ENCODE peak calls at places on chromosome 2, in nine cellular contexts. One of them, this sample, is unnamed.

GRCh38 chr2:32342811-32343210 is 14.0 kb upstream of the BIRC6 start:
- DNase-seq in mammary epithelial cell: peak; percentile 8
- DNase-seq in fibroblast of lung: no peak
- DNase-seq in heart left ventricle: peak; percentile 36
- DNase-seq in PC-9: no peak
- DNase-seq in left ventricle myocardium inferior: no peak
- DNase-seq in heart right ventricle: no peak
- DNase-seq in testis: no peak
- DNase-seq in MM.1S: no peak
- DNase-seq in this sample: no peak

GRCh38 chr2:6442252-6442651 is 423.5 kb downstream of the CMPK2 start:
- DNase-seq in mammary epithelial cell: no peak
- DNase-seq in fibroblast of lung: no peak
- DNase-seq in heart left ventricle: no peak
- DNase-seq in PC-9: no peak
- DNase-seq in left ventricle myocardium inferior: no peak
- DNase-seq in heart right ventricle: no peak
- DNase-seq in testis: no peak
- DNase-seq in MM.1S: no peak
- DNase-seq in this sample: no peak

GRCh38 chr2:207334631-207335371 is 169.1 kb upstream of the KLF7 start:
- DNase-seq in mammary epithelial cell: peak; percentile 99
- DNase-seq in fibroblast of lung: peak; percentile 96
- DNase-seq in heart left ventricle: peak; percentile 70
- DNase-seq in PC-9: peak; percentile 57
- DNase-seq in left ventricle myocardium inferior: peak; percentile 53
- DNase-seq in heart right ventricle: peak; percentile 60
- DNase-seq in testis: peak; percentile 52
- DNase-seq in MM.1S: no peak
- DNase-seq in this sample: peak; percentile 84

GRCh38 chr2:19351914-19352697 is 6.3 kb downstream of the OSR1 start:
- DNase-seq in mammary epithelial cell: no peak
- DNase-seq in fibroblast of lung: peak; percentile 12
- DNase-seq in heart left ventricle: no peak
- DNase-seq in PC-9: no peak
- DNase-seq in left ventricle myocardium inferior: no peak
- DNase-seq in heart right ventricle: peak; percentile 43
- DNase-seq in testis: no peak
- DNase-seq in MM.1S: peak; percentile 25
- DNase-seq in this sample: peak; percentile 78

GRCh38 chr2:52539026-52539964 is 1228.3 kb upstream of the CHAC2 start:
- DNase-seq in mammary epithelial cell: no peak
- DNase-seq in fibroblast of lung: peak; percentile 42
- DNase-seq in heart left ventricle: no peak
- DNase-seq in PC-9: no peak
- DNase-seq in left ventricle myocardium inferior: no peak
- DNase-seq in heart right ventricle: no peak
- DNase-seq in testis: no peak
- DNase-seq in MM.1S: no peak
- DNase-seq in this sample: no peak

GRCh38 chr2:929011-929735 is 21.5 kb upstream of the SNTG2 start:
- DNase-seq in mammary epithelial cell: no peak
- DNase-seq in fibroblast of lung: no peak
- DNase-seq in heart left ventricle: no peak
- DNase-seq in PC-9: no peak
- DNase-seq in left ventricle myocardium inferior: no peak
- DNase-seq in heart right ventricle: no peak
- DNase-seq in testis: no peak
- DNase-seq in MM.1S: no peak
- DNase-seq in this sample: no peak

GRCh38 chr2:104897515-104898184 is 43.7 kb downstream of the POU3F3 start:
- DNase-seq in mammary epithelial cell: peak; percentile 1
- DNase-seq in fibroblast of lung: peak; percentile 2
- DNase-seq in heart left ventricle: no peak
- DNase-seq in PC-9: no peak
- DNase-seq in left ventricle myocardium inferior: no peak
- DNase-seq in heart right ventricle: no peak
- DNase-seq in testis: no peak
- DNase-seq in MM.1S: no peak
- DNase-seq in this sample: no peak

GRCh38 chr2:178271629-178272333 is 77.5 kb downstream of the OSBPL6 start:
- DNase-seq in mammary epithelial cell: peak; percentile 84
- DNase-seq in fibroblast of lung: peak; percentile 83
- DNase-seq in heart left ventricle: peak; percentile 85
- DNase-seq in PC-9: no peak
- DNase-seq in left ventricle myocardium inferior: peak; percentile 86
- DNase-seq in heart right ventricle: peak; percentile 74
- DNase-seq in testis: peak; percentile 75
- DNase-seq in MM.1S: no peak
- DNase-seq in this sample: peak; percentile 84

GRCh38 chr2:111708478-111708877 is 175.5 kb downstream of the ANAPC1 start:
- DNase-seq in mammary epithelial cell: no peak
- DNase-seq in fibroblast of lung: no peak
- DNase-seq in heart left ventricle: no peak
- DNase-seq in PC-9: no peak
- DNase-seq in left ventricle myocardium inferior: no peak
- DNase-seq in heart right ventricle: no peak
- DNase-seq in testis: no peak
- DNase-seq in MM.1S: no peak
- DNase-seq in this sample: no peak

GRCh38 chr2:39107156-39107555 is 13.7 kb downstream of the SOS1 start:
- DNase-seq in mammary epithelial cell: peak; percentile 19
- DNase-seq in fibroblast of lung: peak; percentile 25
- DNase-seq in heart left ventricle: no peak
- DNase-seq in PC-9: no peak
- DNase-seq in left ventricle myocardium inferior: no peak
- DNase-seq in heart right ventricle: no peak
- DNase-seq in testis: no peak
- DNase-seq in MM.1S: no peak
- DNase-seq in this sample: no peak

GRCh38 chr2:96933528-96933927 is 52.9 kb downstream of the FAM178B start:
- DNase-seq in mammary epithelial cell: no peak
- DNase-seq in fibroblast of lung: no peak
- DNase-seq in heart left ventricle: no peak
- DNase-seq in PC-9: no peak
- DNase-seq in left ventricle myocardium inferior: no peak
- DNase-seq in heart right ventricle: no peak
- DNase-seq in testis: no peak
- DNase-seq in MM.1S: no peak
- DNase-seq in this sample: peak; percentile 29

GRCh38 chr2:2647156-2647555 is 316.1 kb upstream of the MYT1L start:
- DNase-seq in mammary epithelial cell: peak; percentile 2
- DNase-seq in fibroblast of lung: no peak
- DNase-seq in heart left ventricle: no peak
- DNase-seq in PC-9: no peak
- DNase-seq in left ventricle myocardium inferior: no peak
- DNase-seq in heart right ventricle: no peak
- DNase-seq in testis: no peak
- DNase-seq in MM.1S: peak; percentile 7
- DNase-seq in this sample: no peak

GRCh38 chr2:59910176-59910575 is 643.3 kb downstream of the BCL11A start:
- DNase-seq in mammary epithelial cell: no peak
- DNase-seq in fibroblast of lung: no peak
- DNase-seq in heart left ventricle: no peak
- DNase-seq in PC-9: no peak
- DNase-seq in left ventricle myocardium inferior: no peak
- DNase-seq in heart right ventricle: no peak
- DNase-seq in testis: no peak
- DNase-seq in MM.1S: no peak
- DNase-seq in this sample: no peak

GRCh38 chr2:10285578-10286198 is 17.0 kb upstream of the HPCAL1 start:
- DNase-seq in mammary epithelial cell: peak; percentile 49
- DNase-seq in fibroblast of lung: peak; percentile 61
- DNase-seq in heart left ventricle: peak; percentile 75
- DNase-seq in PC-9: peak; percentile 94
- DNase-seq in left ventricle myocardium inferior: peak; percentile 78
- DNase-seq in heart right ventricle: peak; percentile 78
- DNase-seq in testis: peak; percentile 71
- DNase-seq in MM.1S: no peak
- DNase-seq in this sample: peak; percentile 97

GRCh38 chr2:230716588-230716987 is 3.9 kb downstream of the CAB39 start:
- DNase-seq in mammary epithelial cell: no peak
- DNase-seq in fibroblast of lung: no peak
- DNase-seq in heart left ventricle: no peak
- DNase-seq in PC-9: no peak
- DNase-seq in left ventricle myocardium inferior: no peak
- DNase-seq in heart right ventricle: no peak
- DNase-seq in testis: no peak
- DNase-seq in MM.1S: no peak
- DNase-seq in this sample: no peak

GRCh38 chr2:230713331-230714121 is 884 bp downstream of the CAB39 start:
- DNase-seq in mammary epithelial cell: peak; percentile 60
- DNase-seq in fibroblast of lung: no peak
- DNase-seq in heart left ventricle: peak; percentile 41
- DNase-seq in PC-9: peak; percentile 37
- DNase-seq in left ventricle myocardium inferior: peak; percentile 34
- DNase-seq in heart right ventricle: peak; percentile 39
- DNase-seq in testis: peak; percentile 40
- DNase-seq in MM.1S: peak; percentile 46
- DNase-seq in this sample: peak; percentile 62

GRCh38 chr2:230717595-230717994 is 5.0 kb downstream of the CAB39 start:
- DNase-seq in mammary epithelial cell: no peak
- DNase-seq in fibroblast of lung: no peak
- DNase-seq in heart left ventricle: no peak
- DNase-seq in PC-9: no peak
- DNase-seq in left ventricle myocardium inferior: no peak
- DNase-seq in heart right ventricle: no peak
- DNase-seq in testis: no peak
- DNase-seq in MM.1S: no peak
- DNase-seq in this sample: no peak

GRCh38 chr2:230714122-230714453 is 1.4 kb downstream of the CAB39 start:
- DNase-seq in mammary epithelial cell: peak; percentile 72
- DNase-seq in fibroblast of lung: peak; percentile 84
- DNase-seq in heart left ventricle: no peak
- DNase-seq in PC-9: no peak
- DNase-seq in left ventricle myocardium inferior: no peak
- DNase-seq in heart right ventricle: no peak
- DNase-seq in testis: no peak
- DNase-seq in MM.1S: peak; percentile 27
- DNase-seq in this sample: no peak

GRCh38 chr2:230715201-230715600 is 2.6 kb downstream of the CAB39 start:
- DNase-seq in mammary epithelial cell: no peak
- DNase-seq in fibroblast of lung: peak; percentile 61
- DNase-seq in heart left ventricle: no peak
- DNase-seq in PC-9: no peak
- DNase-seq in left ventricle myocardium inferior: no peak
- DNase-seq in heart right ventricle: no peak
- DNase-seq in testis: no peak
- DNase-seq in MM.1S: no peak
- DNase-seq in this sample: no peak
- H3K4me3 ChIP-seq in mammary epithelial cell: peak overlapping the region; percentile 70
- H3K4me3 ChIP-seq in fibroblast of lung: peak overlapping the region; percentile 99
- H3K4me3 ChIP-seq in heart left ventricle: peak overlapping the region; percentile 99
- H3K4me3 ChIP-seq in PC-9: peak overlapping the region; percentile 87
- H3K4me3 ChIP-seq in left ventricle myocardium inferior: peak overlapping the region; percentile 98
- H3K4me3 ChIP-seq in heart right ventricle: no peak overlapping the region
- H3K4me3 ChIP-seq in testis: no peak overlapping the region
- H3K4me3 ChIP-seq in MM.1S: peak overlapping the region; percentile 94
- H3K4me3 ChIP-seq in this sample: no peak overlapping the region

GRCh38 chr2:28662044-28662443 is 89.6 kb upstream of the PPP1CB start:
- DNase-seq in mammary epithelial cell: peak; percentile 60
- DNase-seq in fibroblast of lung: no peak
- DNase-seq in heart left ventricle: no peak
- DNase-seq in PC-9: peak; percentile 69
- DNase-seq in left ventricle myocardium inferior: no peak
- DNase-seq in heart right ventricle: no peak
- DNase-seq in testis: peak; percentile 82
- DNase-seq in MM.1S: no peak
- DNase-seq in this sample: no peak
- H3K4me1 ChIP-seq in mammary epithelial cell: peaks cover 38% of the 10 kb centered on the region
- H3K4me1 ChIP-seq in fibroblast of lung: peaks cover 37% of the 10 kb centered on the region
- H3K4me1 ChIP-seq in heart left ventricle: peaks cover 22% of the 10 kb centered on the region
- H3K4me1 ChIP-seq in PC-9: peaks cover 67% of the 10 kb centered on the region
- H3K4me1 ChIP-seq in left ventricle myocardium inferior: peaks cover 62% of the 10 kb centered on the region
- H3K4me1 ChIP-seq in heart right ventricle: peaks cover 65% of the 10 kb centered on the region
- H3K4me1 ChIP-seq in testis: peaks cover 44% of the 10 kb centered on the region
- H3K4me1 ChIP-seq in MM.1S: no peaks in the 10 kb centered on the region
- H3K4me1 ChIP-seq in this sample: no peaks in the 10 kb centered on the region

GRCh38 chr2:26850002-26850431 is 2.1 kb downstream of the DPYSL5 start:
- DNase-seq in mammary epithelial cell: no peak
- DNase-seq in fibroblast of lung: no peak
- DNase-seq in heart left ventricle: no peak
- DNase-seq in PC-9: no peak
- DNase-seq in left ventricle myocardium inferior: no peak
- DNase-seq in heart right ventricle: no peak
- DNase-seq in testis: no peak
- DNase-seq in MM.1S: no peak
- DNase-seq in this sample: no peak
- H3K4me3 ChIP-seq in mammary epithelial cell: no peak overlapping the region
- H3K4me3 ChIP-seq in fibroblast of lung: no peak overlapping the region
- H3K4me3 ChIP-seq in heart left ventricle: no peak overlapping the region
- H3K4me3 ChIP-seq in PC-9: no peak overlapping the region
- H3K4me3 ChIP-seq in left ventricle myocardium inferior: peak overlapping the region; percentile 61
- H3K4me3 ChIP-seq in heart right ventricle: no peak overlapping the region
- H3K4me3 ChIP-seq in testis: peak overlapping the region; percentile 44
- H3K4me3 ChIP-seq in MM.1S: no peak overlapping the region
- H3K4me3 ChIP-seq in this sample: no peak overlapping the region

GRCh38 chr2:190888449-190888848 is 7.8 kb downstream of the GLS start:
- DNase-seq in mammary epithelial cell: no peak
- DNase-seq in fibroblast of lung: no peak
- DNase-seq in heart left ventricle: no peak
- DNase-seq in PC-9: no peak
- DNase-seq in left ventricle myocardium inferior: no peak
- DNase-seq in heart right ventricle: no peak
- DNase-seq in testis: no peak
- DNase-seq in MM.1S: no peak
- DNase-seq in this sample: no peak

GRCh38 chr2:190889175-190889943 is 8.7 kb downstream of the GLS start:
- DNase-seq in mammary epithelial cell: no peak
- DNase-seq in fibroblast of lung: no peak
- DNase-seq in heart left ventricle: no peak
- DNase-seq in PC-9: no peak
- DNase-seq in left ventricle myocardium inferior: no peak
- DNase-seq in heart right ventricle: no peak
- DNase-seq in testis: no peak
- DNase-seq in MM.1S: no peak
- DNase-seq in this sample: no peak

GRCh38 chr2:190891913-190892312 is 11.3 kb downstream of the GLS start:
- DNase-seq in mammary epithelial cell: no peak
- DNase-seq in fibroblast of lung: no peak
- DNase-seq in heart left ventricle: no peak
- DNase-seq in PC-9: no peak
- DNase-seq in left ventricle myocardium inferior: no peak
- DNase-seq in heart right ventricle: no peak
- DNase-seq in testis: no peak
- DNase-seq in MM.1S: no peak
- DNase-seq in this sample: no peak

GRCh38 chr2:190893157-190893556 is 12.5 kb downstream of the GLS start:
- DNase-seq in mammary epithelial cell: no peak
- DNase-seq in fibroblast of lung: no peak
- DNase-seq in heart left ventricle: no peak
- DNase-seq in PC-9: no peak
- DNase-seq in left ventricle myocardium inferior: no peak
- DNase-seq in heart right ventricle: no peak
- DNase-seq in testis: no peak
- DNase-seq in MM.1S: no peak
- DNase-seq in this sample: no peak

DNA sequence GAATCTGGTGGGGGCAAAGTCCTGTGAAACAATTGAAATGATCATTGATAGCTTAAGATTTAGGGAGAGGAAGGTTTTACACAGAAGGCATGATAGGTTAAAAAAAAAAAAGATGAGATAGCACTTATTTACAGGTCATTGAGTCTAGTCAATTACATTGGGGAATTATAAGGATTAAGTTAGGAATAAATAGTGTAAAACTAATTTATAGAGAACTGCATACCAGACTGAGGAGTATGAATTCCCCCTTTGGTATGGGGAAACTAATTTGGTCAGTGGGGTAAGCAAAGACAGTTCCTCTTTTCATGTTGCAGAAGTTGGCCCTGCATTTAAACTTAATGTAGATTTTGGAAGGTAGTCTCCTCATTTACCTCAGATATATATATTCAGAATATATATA is 10.7 kb downstream of the GLS start:
- DNase-seq in mammary epithelial cell: no peak
- DNase-seq in fibroblast of lung: no peak
- DNase-seq in heart left ventricle: no peak
- DNase-seq in PC-9: no peak
- DNase-seq in left ventricle myocardium inferior: no peak
- DNase-seq in heart right ventricle: no peak
- DNase-seq in testis: no peak
- DNase-seq in MM.1S: no peak
- DNase-seq in this sample: no peak
- H3K4me1 ChIP-seq in mammary epithelial cell: peaks cover 9% of the 10 kb centered on the region
- H3K4me1 ChIP-seq in fibroblast of lung: peaks cover 2% of the 10 kb centered on the region
- H3K4me1 ChIP-seq in heart left ventricle: peaks cover 5% of the 10 kb centered on the region
- H3K4me1 ChIP-seq in PC-9: peaks cover 23% of the 10 kb centered on the region
- H3K4me1 ChIP-seq in left ventricle myocardium inferior: peaks cover 87% of the 10 kb centered on the region
- H3K4me1 ChIP-seq in heart right ventricle: peaks cover 80% of the 10 kb centered on the region
- H3K4me1 ChIP-seq in testis: peaks cover 3% of the 10 kb centered on the region
- H3K4me1 ChIP-seq in MM.1S: peaks cover 18% of the 10 kb centered on the region
- H3K4me1 ChIP-seq in this sample: no peaks in the 10 kb centered on the region